ENCODE peak calls at places on chromosomes 13 and 19, in four cellular contexts. One of them, this sample, is unnamed.

GRCh38 chr19:17777840-17778620 is 16.9 kb upstream of the B3GNT3 start:
- DNase-seq in central memory CD4-positive, alpha-beta T cell: no peak
- DNase-seq in NCI-H1092: no peak
- DNase-seq in C1 segment of cervical spinal cord: no peak
- DNase-seq in this sample: peak

GRCh38 chr13:97256343-97256783 is 34.2 kb downstream of the MBNL2 start:
- DNase-seq in central memory CD4-positive, alpha-beta T cell: no peak
- DNase-seq in NCI-H1092: no peak
- DNase-seq in C1 segment of cervical spinal cord: no peak
- DNase-seq in this sample: no peak

GRCh38 chr19:56222901-56223300 is 20.8 kb downstream of the ZSCAN5C start:
- DNase-seq in central memory CD4-positive, alpha-beta T cell: no peak
- DNase-seq in NCI-H1092: no peak
- DNase-seq in C1 segment of cervical spinal cord: no peak
- DNase-seq in this sample: no peak

GRCh38 chr13:40058757-40059236 is 403.3 kb downstream of the COG6 start:
- DNase-seq in C1 segment of cervical spinal cord: no peak
- DNase-seq in central memory CD4-positive, alpha-beta T cell: no peak
- DNase-seq in NCI-H1092: no peak
- DNase-seq in this sample: no peak

GRCh38 chr13:97174638-97175037 is 47.5 kb upstream of the MBNL2 start:
- DNase-seq in NCI-H1092: no peak
- DNase-seq in C1 segment of cervical spinal cord: no peak
- DNase-seq in central memory CD4-positive, alpha-beta T cell: no peak
- DNase-seq in this sample: no peak

GRCh38 chr13:92103673-92104296 is 705.4 kb downstream of the GPC5 start:
- DNase-seq in C1 segment of cervical spinal cord: no peak
- DNase-seq in central memory CD4-positive, alpha-beta T cell: no peak
- DNase-seq in NCI-H1092: no peak
- DNase-seq in this sample: no peak

GRCh38 chr13:44313674-44314073 is 60.0 kb upstream of the SERP2 start:
- DNase-seq in NCI-H1092: no peak
- DNase-seq in C1 segment of cervical spinal cord: no peak
- DNase-seq in central memory CD4-positive, alpha-beta T cell: no peak
- DNase-seq in this sample: no peak

GRCh38 chr13:99724633-99725517 is 223.6 kb downstream of the TM9SF2 start:
- DNase-seq in C1 segment of cervical spinal cord: no peak
- DNase-seq in NCI-H1092: no peak
- DNase-seq in central memory CD4-positive, alpha-beta T cell: no peak
- DNase-seq in this sample: no peak

GRCh38 chr13:56659041-56659471 is 481.7 kb upstream of the PRR20A start:
- DNase-seq in C1 segment of cervical spinal cord: no peak
- DNase-seq in NCI-H1092: no peak
- DNase-seq in central memory CD4-positive, alpha-beta T cell: no peak
- DNase-seq in this sample: no peak

GRCh38 chr19:38557205-38557799 is 60.5 kb downstream of the MAP4K1 start:
- DNase-seq in NCI-H1092: no peak
- DNase-seq in central memory CD4-positive, alpha-beta T cell: no peak
- DNase-seq in C1 segment of cervical spinal cord: no peak
- DNase-seq in this sample: no peak